ENCODE peak calls at places on chromosomes 3 and 15, in seven cellular contexts. O is A549, Z is H9, Q is glutamatergic neuron, Y is esophagus squamous epithelium, G is psoas muscle, C is heart left ventricle. V is an unnamed sample.

GRCh38 chr3:45118615-45119062 is 27.5 kb downstream of the CDCP1 start:
- DNase-seq in O (no peak), Z (no peak), Q (no peak), Y (no peak), G (no peak), C (no peak), V (no peak)

GRCh38 chr15:22895465-22896190 is 57.2 kb downstream of the NIPA2 start:
- DNase-seq in O (peak), Z (no peak), Q (no peak), Y (no peak), G (no peak), C (no peak), V (peak)

GRCh38 chr3:59248976-59249375 is 199.2 kb upstream of the CFAP20DC start:
- DNase-seq in O (no peak), Z (no peak), Q (no peak), Y (no peak), G (no peak), C (no peak), V (no peak)

GRCh38 chr15:74383695-74384565 is 16.5 kb upstream of the CYP11A1 start:
- DNase-seq in O (no peak), Z (no peak), Q (no peak), Y (no peak), G (no peak), C (no peak), V (peak)

GRCh38 chr15:67023517-67024321 is 41.7 kb upstream of the SMAD3 start:
- DNase-seq in O (no peak), Z (no peak), Q (no peak), Y (no peak), G (no peak), C (no peak), V (no peak)

GRCh38 chr15:38899300-38899699 is 334.7 kb upstream of the RASGRP1 start:
- DNase-seq in O (no peak), Z (no peak), Q (no peak), Y (no peak), G (no peak), C (no peak), V (no peak)

GRCh38 chr15:85649372-85649771 is 145.4 kb downstream of the KLHL25 start:
- DNase-seq in O (no peak), Z (no peak), Q (no peak), Y (no peak), G (no peak), C (no peak), V (peak)

GRCh38 chr3:149717391-149718056 is 34.8 kb downstream of the COMMD2 start:
- DNase-seq in O (peak), Z (peak), Q (peak), Y (no peak), G (no peak), C (peak), V (peak)

GRCh38 chr3:157087398-157088132 is 72.4 kb downstream of the CCNL1 start:
- DNase-seq in O (no peak), Z (no peak), Q (no peak), Y (no peak), G (no peak), C (no peak), V (no peak)

GRCh38 chr15:55289011-55289572 is 521 bp downstream of the RAB27A start:
- DNase-seq in O (peak), Z (peak), Q (peak), Y (no peak), G (peak), C (peak), V (peak)

GRCh38 chr15:83830381-83830780 is 176.5 kb downstream of the ADAMTSL3 start:
- DNase-seq in O (no peak), Z (no peak), Q (no peak), Y (no peak), G (no peak), C (no peak), V (no peak)

GRCh38 chr3:54622688-54623087 is 305.2 kb downstream of the LRTM1 start:
- DNase-seq in O (no peak), Z (no peak), Q (no peak), Y (no peak), G (no peak), C (no peak), V (no peak)

GRCh38 chr15:85587707-85588441 is 206.9 kb downstream of the KLHL25 start:
- DNase-seq in O (no peak), Z (no peak), Q (no peak), Y (no peak), G (no peak), C (no peak), V (no peak)

GRCh38 chr3:49929333-49930240 is at the start of gene MON1A:
- DNase-seq in O (peak), Z (peak), Q (peak), Y (peak), G (peak), C (peak), V (peak)

GRCh38 chr3:168671091-168671490 is 575.4 kb upstream of the GOLIM4 start:
- DNase-seq in O (no peak), Z (no peak), Q (no peak), Y (no peak), G (no peak), C (no peak), V (no peak)

GRCh38 chr3:198108756-198109155 is 148.7 kb downstream of the LMLN start:
- DNase-seq in O (no peak), Z (no peak), Q (no peak), Y (no peak), G (no peak), C (no peak), V (no peak)

GRCh38 chr3:79247367-79248103 is 520.3 kb downstream of the ROBO1 start:
- DNase-seq in O (no peak), Z (no peak), Q (no peak), Y (no peak), G (no peak), C (peak), V (no peak)

GRCh38 chr15:71042356-71042922 is 72.8 kb upstream of the THSD4 start:
- DNase-seq in O (no peak), Z (no peak), Q (no peak), Y (no peak), G (no peak), C (no peak), V (no peak)

GRCh38 chr3:25581335-25581734 is 83.4 kb downstream of the TOP2B start:
- DNase-seq in O (no peak), Z (no peak), Q (no peak), Y (no peak), G (no peak), C (no peak), V (no peak)

GRCh38 chr3:74137790-74138189 is 476.7 kb downstream of the CNTN3 start:
- DNase-seq in O (no peak), Z (no peak), Q (no peak), Y (no peak), G (no peak), C (no peak), V (no peak)

GRCh38 chr3:71102111-71103039 is 481.2 kb downstream of the FOXP1 start:
- DNase-seq in O (no peak), Z (no peak), Q (no peak), Y (no peak), G (no peak), C (no peak), V (no peak)

GRCh38 chr15:63803106-63803886 is 30.5 kb downstream of the HERC1 start:
- DNase-seq in O (no peak), Z (no peak), Q (no peak), Y (no peak), G (no peak), C (no peak), V (no peak)

GRCh38 chr15:66735909-66736305 is 33.9 kb downstream of the SMAD6 start:
- DNase-seq in O (no peak), Z (no peak), Q (no peak), Y (no peak), G (peak), C (no peak), V (no peak)

GRCh38 chr3:56355570-56356185 is 112.6 kb downstream of the ERC2 start:
- DNase-seq in O (no peak), Z (no peak), Q (no peak), Y (no peak), G (no peak), C (no peak), V (no peak)

GRCh38 chr3:58434990-58435389 is 1.4 kb upstream of the PDHB start:
- DNase-seq in O (no peak), Z (peak), Q (no peak), Y (no peak), G (no peak), C (no peak), V (no peak)

GRCh38 chr15:26838742-26839460 is 28.0 kb upstream of the GABRA5 start:
- DNase-seq in O (peak), Z (peak), Q (peak), Y (no peak), G (no peak), C (no peak), V (no peak)

GRCh38 chr3:104669083-104669482 is 697.6 kb upstream of the ALCAM start:
- DNase-seq in O (no peak), Z (no peak), Q (no peak), Y (no peak), G (no peak), C (no peak), V (no peak)

GRCh38 chr3:176776622-176777021 is 420.7 kb downstream of the TBL1XR1 start:
- DNase-seq in O (no peak), Z (no peak), Q (no peak), Y (no peak), G (no peak), C (no peak), V (no peak)

GRCh38 chr3:139182598-139182997 is 137.9 kb upstream of the PRR23C start:
- DNase-seq in O (no peak), Z (no peak), Q (no peak), Y (no peak), G (no peak), C (no peak), V (no peak)
- TF ChIP-seq CTCF in O (no peak), Z (no peak), Q (no peak), Y (no peak), G (no peak), C (no peak), V (no peak)

GRCh38 chr3:126526668-126527005 is 2.7 kb downstream of the CHST13 start:
- DNase-seq in O (no peak), Z (no peak), Q (peak), Y (no peak), G (no peak), C (no peak), V (no peak)

GRCh38 chr3:126525091-126525852 is 1.3 kb downstream of the CHST13 start:
- DNase-seq in O (no peak), Z (no peak), Q (peak), Y (no peak), G (no peak), C (no peak), V (no peak)

GRCh38 chr3:126523745-126524428 is at the start of gene CHST13:
- DNase-seq in O (peak), Z (peak), Q (peak), Y (no peak), G (peak), C (no peak), V (no peak)

GRCh38 chr3:126525853-126526667 is 2.1 kb downstream of the CHST13 start:
- DNase-seq in O (no peak), Z (no peak), Q (peak), Y (no peak), G (no peak), C (no peak), V (no peak)

GRCh38 chr3:126524429-126524988 is 554 bp downstream of the CHST13 start:
- DNase-seq in O (peak), Z (peak), Q (no peak), Y (no peak), G (no peak), C (no peak), V (no peak)
- TF ChIP-seq CTCF in O (peak), Z (no peak), Q (no peak), Y (no peak), G (no peak), C (no peak), V (no peak)

GRCh38 chr3:84136425-84136824 is 822.4 kb upstream of the CADM2 start:
- DNase-seq in O (no peak), Z (no peak), Q (no peak), Y (no peak), G (no peak), C (no peak), V (no peak)
- TF ChIP-seq CTCF in O (no peak), Z (peak), Q (no peak), Y (no peak), G (no peak), C (no peak), V (no peak)

DNA sequence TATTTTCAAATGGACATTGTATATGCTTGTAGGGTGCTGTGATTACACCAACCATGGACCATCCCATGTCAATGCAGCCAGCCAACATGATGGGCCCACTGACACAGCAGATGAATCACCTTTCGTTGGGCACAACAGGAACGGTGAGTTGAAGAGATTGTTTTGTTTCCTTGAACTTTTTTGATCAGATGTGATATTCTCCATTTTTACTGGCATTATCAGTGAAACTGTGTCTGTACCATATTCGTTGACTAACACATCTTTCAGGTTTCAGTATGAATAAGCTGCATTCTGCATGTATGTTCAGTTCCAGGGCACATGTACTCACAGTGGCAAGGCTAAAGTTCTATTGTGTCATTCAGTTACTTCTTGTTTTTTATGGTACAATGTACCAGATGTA is 655.2 kb downstream of the RBMS3 start:
- DNase-seq in O (no peak), Z (no peak), Q (no peak), Y (no peak), G (no peak), C (no peak), V (no peak)
- TF ChIP-seq CTCF in O (no peak), Z (no peak), Q (no peak), Y (no peak), G (no peak), C (no peak), V (no peak)

GRCh38 chr3:138944136-138944658 is 2.7 kb downstream of the FOXL2 start:
- DNase-seq in O (no peak), Z (peak), Q (no peak), Y (no peak), G (no peak), C (no peak), V (no peak)

GRCh38 chr3:138946554-138947302 is at the start of the genes FOXL2 and FOXL2NB:
- DNase-seq in O (peak), Z (peak), Q (peak), Y (no peak), G (no peak), C (no peak), V (no peak)

GRCh38 chr3:138944842-138945645 is 1.9 kb downstream of the FOXL2 start:
- DNase-seq in O (no peak), Z (peak), Q (peak), Y (no peak), G (no peak), C (no peak), V (no peak)

GRCh38 chr3:138947303-138948121 is 495 bp downstream of the FOXL2NB start:
- DNase-seq in O (no peak), Z (peak), Q (no peak), Y (no peak), G (no peak), C (no peak), V (no peak)

DNA sequence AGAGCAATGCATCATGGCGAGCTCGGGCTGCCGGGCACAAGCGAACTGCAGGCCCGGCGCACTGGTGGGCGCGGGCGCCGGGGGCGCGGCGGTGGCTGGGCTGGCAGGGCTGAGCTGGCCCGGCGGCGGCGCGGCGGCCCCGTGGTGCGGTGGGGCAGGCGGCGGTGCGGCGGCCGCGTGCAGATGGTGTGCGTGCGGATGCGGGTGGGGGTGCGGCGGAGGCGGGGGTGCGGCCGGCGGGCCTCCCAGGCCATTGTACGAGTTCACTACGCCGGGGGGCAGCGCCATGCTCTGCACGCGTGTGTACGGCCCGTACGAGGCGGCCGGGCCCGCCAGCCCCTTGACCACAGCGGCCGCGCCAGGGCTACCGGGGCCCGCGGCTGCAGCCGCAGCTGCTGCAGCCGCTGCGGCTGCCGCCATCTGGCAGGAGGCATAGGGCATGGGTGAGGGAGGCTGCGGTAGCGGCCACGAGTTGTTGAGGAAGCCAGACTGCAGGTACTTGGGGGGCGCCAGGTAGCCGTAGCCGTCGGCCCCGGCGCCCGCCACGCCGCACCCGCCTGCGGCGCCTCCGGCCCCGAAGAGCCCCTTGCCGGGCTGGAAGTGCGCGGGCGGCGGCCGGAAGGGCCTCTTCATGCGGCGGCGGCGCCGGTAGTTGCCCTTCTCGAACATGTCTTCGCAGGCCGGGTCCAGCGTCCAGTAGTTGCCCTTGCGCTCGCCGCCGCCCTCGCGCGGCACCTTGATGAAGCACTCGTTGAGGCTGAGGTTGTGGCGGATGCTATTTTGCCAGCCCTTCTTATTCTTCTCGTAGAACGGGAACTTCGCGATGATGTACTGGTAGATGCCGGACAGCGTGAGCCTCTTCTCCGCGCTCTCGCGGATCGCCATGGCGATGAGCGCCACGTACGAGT is 1.0 kb downstream of the FOXL2 start:
- DNase-seq in O (peak), Z (peak), Q (peak), Y (no peak), G (no peak), C (no peak), V (no peak)
- TF ChIP-seq CTCF in O (peak), Z (peak), Q (peak), Y (no peak), G (peak), C (no peak), V (peak)